ENCODE peak calls at places on chromosomes 13 and 19, in five cellular contexts. L is PC-3, V is hepatocyte, C is epithelial cell of esophagus, F is A549. K is an unnamed sample.

GRCh38 chr13:80116107-80116506 is 224.8 kb downstream of the SPRY2 start:
- DNase-seq in L (peak), V (no peak), C (peak), F (no peak), K (no peak)

GRCh38 chr13:46124967-46125933 is 20.4 kb upstream of the CPB2 start:
- DNase-seq in L (no peak), V (no peak), C (no peak), F (no peak), K (no peak)

GRCh38 chr13:70380809-70381208 is 272.6 kb upstream of the KLHL1 start:
- DNase-seq in L (no peak), V (no peak), C (no peak), F (no peak), K (no peak)

GRCh38 chr13:101449971-101450748 is 2.3 kb upstream of the ITGBL1 start:
- DNase-seq in L (peak), V (no peak), C (peak), F (peak), K (no peak)

GRCh38 chr13:85140192-85140591 is 659.0 kb downstream of the SLITRK6 start:
- DNase-seq in L (peak), V (no peak), C (peak), F (no peak), K (no peak)

GRCh38 chr19:7806234-7806633 is 23.8 kb upstream of the EVI5L start:
- DNase-seq in L (no peak), V (no peak), C (no peak), F (no peak), K (no peak)

GRCh38 chr13:104937881-104938280 is 1597.6 kb downstream of the EFNB2 start:
- DNase-seq in L (no peak), V (no peak), C (no peak), F (no peak), K (no peak)

GRCh38 chr13:94674609-94675348 is 37.6 kb downstream of the SOX21 start:
- DNase-seq in L (peak), V (peak), C (peak), F (peak), K (peak)

GRCh38 chr13:63455938-63456337 is 2040.3 kb upstream of the PCDH20 start:
- DNase-seq in L (peak), V (peak), C (no peak), F (no peak), K (no peak)

GRCh38 chr19:36245210-36246005 is 30.5 kb downstream of the ZNF146 start:
- DNase-seq in L (no peak), V (no peak), C (no peak), F (no peak), K (no peak)

GRCh38 chr19:39386557-39386956 is 4.3 kb downstream of the PAF1 start:
- DNase-seq in L (no peak), V (no peak), C (no peak), F (no peak), K (no peak)

GRCh38 chr19:11192957-11193939 is 4.1 kb downstream of the KANK2 start:
- DNase-seq in L (no peak), V (no peak), C (no peak), F (no peak), K (no peak)

GRCh38 chr19:10007811-10008211 is 2.5 kb downstream of the COL5A3 start:
- DNase-seq in L (no peak), V (no peak), C (no peak), F (no peak), K (no peak)

GRCh38 chr13:31540316-31540715 is 199.0 kb upstream of the RXFP2 start:
- DNase-seq in L (peak), V (no peak), C (no peak), F (no peak), K (no peak)

GRCh38 chr19:45253396-45254027 is 2.4 kb downstream of the MARK4 start:
- DNase-seq in L (no peak), V (no peak), C (peak), F (no peak), K (no peak)

GRCh38 chr19:9986787-9987281 is 23.5 kb downstream of the COL5A3 start:
- DNase-seq in L (no peak), V (no peak), C (no peak), F (no peak), K (no peak)

GRCh38 chr19:38836438-38837303 is 5.1 kb upstream of the ECH1 start:
- DNase-seq in L (no peak), V (no peak), C (peak), F (no peak), K (no peak)

GRCh38 chr19:29507081-29507860 is 18.5 kb upstream of the VSTM2B start:
- DNase-seq in L (no peak), V (no peak), C (no peak), F (no peak), K (no peak)

GRCh38 chr13:107374038-107374437 is 806.1 kb upstream of the ARGLU1 start:
- DNase-seq in L (no peak), V (no peak), C (no peak), F (no peak), K (no peak)

GRCh38 chr13:107370036-107370785 is 802.3 kb upstream of the ARGLU1 start:
- DNase-seq in L (peak), V (no peak), C (peak), F (no peak), K (no peak)

GRCh38 chr13:107375701-107376350 is 807.9 kb upstream of the ARGLU1 start:
- DNase-seq in L (no peak), V (no peak), C (no peak), F (no peak), K (no peak)

GRCh38 chr13:107376393-107377085 is 808.6 kb upstream of the ARGLU1 start:
- DNase-seq in L (no peak), V (no peak), C (no peak), F (no peak), K (no peak)

GRCh38 chr13:107373551-107373950 is 805.6 kb upstream of the ARGLU1 start:
- DNase-seq in L (peak), V (peak), C (peak), F (no peak), K (no peak)
- TF ChIP-seq CTCF in L (peak), V (peak), C (peak), F (no peak), K (peak)

GRCh38 chr19:52665529-52665928 is 27.4 kb upstream of the ZNF83 start:
- DNase-seq in L (peak), V (peak), C (peak), F (no peak), K (no peak)
- TF ChIP-seq CTCF in L (no peak), V (no peak), C (peak), F (no peak), K (no peak)

GRCh38 chr19:16141043-16141442 is 2.4 kb upstream of the HSH2D start:
- DNase-seq in L (no peak), V (no peak), C (no peak), F (no peak), K (peak)
- TF ChIP-seq CTCF in L (no peak), V (no peak), C (no peak), F (no peak), K (peak)

GRCh38 chr19:55112781-55113569 is 4.5 kb downstream of the PPP1R12C start:
- DNase-seq in L (no peak), V (peak), C (no peak), F (no peak), K (no peak)
- TF ChIP-seq CTCF in L (peak), V (no peak), C (no peak), F (no peak), K (peak)

GRCh38 chr19:4556574-4557185 is 2.8 kb downstream of the SEMA6B start:
- DNase-seq in L (peak), V (peak), C (peak), F (peak), K (peak)
- TF ChIP-seq CTCF in L (no peak), V (no peak), C (no peak), F (no peak), K (no peak)

DNA sequence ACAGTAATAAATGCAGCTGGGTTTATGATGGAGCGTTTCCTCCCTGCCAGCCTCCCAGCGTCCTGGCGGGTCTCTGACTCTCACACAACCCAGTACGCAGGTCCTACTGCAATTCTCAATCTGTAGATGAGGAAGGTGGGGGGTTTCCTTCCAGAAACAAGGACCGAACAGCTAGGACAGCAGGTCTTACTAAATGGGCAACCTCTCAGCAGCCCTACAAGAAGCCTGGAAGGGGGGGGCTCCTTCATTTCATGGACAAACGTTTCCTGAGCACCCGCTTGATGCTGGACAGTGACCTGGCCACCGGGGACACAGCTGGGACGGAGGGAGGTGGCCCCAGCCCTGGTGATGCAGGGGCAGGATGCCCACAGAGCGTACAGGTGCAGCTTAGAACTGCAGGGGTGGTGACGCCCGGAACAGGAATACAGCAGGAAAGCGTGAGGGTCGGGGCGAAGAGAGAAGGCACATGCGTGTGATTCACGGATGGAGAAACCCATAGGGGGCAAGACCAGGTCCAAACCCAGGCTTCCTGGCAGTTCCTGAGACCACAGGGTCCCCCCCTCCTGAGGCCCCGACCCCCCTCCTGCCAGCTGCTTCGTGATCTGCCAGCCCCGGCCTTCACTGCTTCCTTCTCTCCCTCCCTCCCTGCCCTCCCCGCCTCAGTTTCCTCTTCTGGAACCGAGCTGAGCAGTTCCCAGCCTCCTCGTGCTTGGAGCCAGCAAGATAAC is 732 bp upstream of the C2CD4C start:
- DNase-seq in L (no peak), V (no peak), C (no peak), F (no peak), K (peak)
- TF ChIP-seq CTCF in L (no peak), V (no peak), C (no peak), F (no peak), K (no peak)

GRCh38 chr13:41402695-41403511 is 54.4 kb upstream of the RGCC start:
- DNase-seq in L (no peak), V (no peak), C (peak), F (peak), K (no peak)

GRCh38 chr13:41403983-41404382 is 53.4 kb upstream of the RGCC start:
- DNase-seq in L (no peak), V (no peak), C (no peak), F (no peak), K (no peak)

GRCh38 chr13:41401371-41401770 is 56.0 kb upstream of the RGCC start:
- DNase-seq in L (peak), V (no peak), C (no peak), F (peak), K (no peak)

DNA sequence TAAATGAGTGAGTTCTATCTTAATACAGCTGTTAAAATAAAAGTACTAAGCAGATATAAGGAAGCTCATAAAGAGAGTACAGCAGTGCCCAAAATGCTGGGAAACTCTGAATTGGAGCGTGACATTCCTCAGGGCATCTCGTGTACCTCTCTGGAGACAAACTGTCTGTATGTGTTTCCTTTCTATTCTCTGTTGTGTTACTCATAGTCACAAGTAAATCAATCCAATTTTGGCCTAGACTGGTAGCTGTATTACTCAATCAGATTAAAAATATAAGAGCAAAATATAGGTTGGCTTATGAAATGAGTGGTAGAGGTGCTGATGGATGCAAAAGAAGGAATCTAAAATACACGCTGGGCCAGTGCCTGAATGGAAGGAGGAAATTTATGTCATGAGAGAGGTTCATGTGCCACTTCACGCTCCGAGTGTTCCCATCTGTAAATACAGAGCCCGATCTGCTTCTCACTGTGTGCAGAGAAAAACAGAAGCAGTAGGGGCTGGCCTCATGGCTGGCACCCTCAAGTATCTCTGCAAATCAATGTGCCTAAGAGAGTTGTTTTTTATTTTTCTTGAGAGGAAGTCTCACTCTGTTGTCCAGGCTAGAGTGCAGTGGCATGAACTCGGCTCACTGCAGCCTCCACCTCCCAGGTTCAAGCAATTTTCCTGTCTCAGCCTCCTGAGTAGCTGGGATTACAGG is 58.7 kb upstream of the RGCC start:
- DNase-seq in L (no peak), V (no peak), C (no peak), F (no peak), K (no peak)
- TF ChIP-seq CTCF in L (no peak), V (no peak), C (no peak), F (no peak), K (no peak)

DNA sequence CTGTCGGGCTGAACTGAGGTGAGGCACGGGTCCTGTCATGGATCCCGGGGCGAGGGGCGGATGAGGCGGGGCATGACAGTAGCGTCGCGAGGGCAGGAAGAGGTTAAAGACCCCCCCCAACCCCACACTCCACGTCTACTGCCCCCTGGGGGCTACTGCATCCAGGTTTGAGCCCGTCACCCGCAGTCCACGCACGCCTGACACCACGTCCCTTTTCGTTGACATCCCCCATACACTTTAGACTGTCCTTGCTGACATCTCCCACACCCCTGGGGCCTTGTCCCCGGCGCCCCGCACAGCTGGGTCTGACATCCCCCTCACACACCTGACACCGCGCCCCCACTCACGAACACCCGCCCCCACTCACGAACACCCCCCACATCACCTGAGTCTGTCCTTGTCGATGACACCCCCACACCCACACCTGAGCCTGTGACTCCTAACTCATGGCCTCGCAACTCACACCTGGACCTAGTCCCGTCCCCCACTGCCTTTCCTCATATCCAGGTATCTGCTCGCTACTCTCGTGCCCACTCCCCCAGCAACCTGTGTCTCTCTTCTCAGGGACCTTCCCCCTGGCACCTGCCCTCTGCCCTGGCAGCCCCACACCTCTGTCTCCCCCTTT is 416 bp downstream of the SLC25A42 start:
- DNase-seq in L (no peak), V (no peak), C (no peak), F (peak), K (no peak)
- TF ChIP-seq CTCF in L (peak), V (peak), C (peak), F (no peak), K (peak)